ENCODE peak calls at places on chromosomes 3 and 15, in six cellular contexts. T, K, R, X, L and A are unnamed samples.
A peak's percentile ranks its signal among the peaks of the same experiment; 100 is the strongest.

GRCh38 chr15:25176991-25177954 is 222.5 kb downstream of the SNRPN start:
- DNase-seq in T (no peak), K (no peak), R (no peak), X (peak; percentile 7), L (no peak), A (no peak)

GRCh38 chr3:57797701-57798487 is 41.8 kb downstream of the SLMAP start:
- DNase-seq in T (no peak), K (no peak), R (no peak), X (no peak), L (no peak), A (no peak)

GRCh38 chr3:49671291-49672288 is 2.6 kb upstream of the APEH start:
- DNase-seq in T (peak; percentile 63), K (no peak), R (peak; percentile 44), X (peak; percentile 76), L (peak; percentile 74), A (no peak)

GRCh38 chr3:82087958-82088357 is 326.5 kb upstream of the GBE1 start:
- DNase-seq in T (no peak), K (no peak), R (no peak), X (no peak), L (no peak), A (no peak)

GRCh38 chr15:55915876-55916567 is 77.4 kb downstream of the NEDD4 start:
- DNase-seq in T (no peak), K (no peak), R (no peak), X (no peak), L (no peak), A (no peak)

GRCh38 chr3:169400205-169400604 is 263.3 kb downstream of the MECOM start:
- DNase-seq in T (no peak), K (no peak), R (no peak), X (no peak), L (no peak), A (no peak)

GRCh38 chr15:58137686-58138085 is 495 bp upstream of the AQP9 start:
- DNase-seq in T (no peak), K (no peak), R (no peak), X (no peak), L (no peak), A (no peak)

GRCh38 chr3:195916991-195917390 is 8.6 kb upstream of the TNK2 start:
- DNase-seq in T (no peak), K (no peak), R (no peak), X (peak; percentile 5), L (no peak), A (no peak)

GRCh38 chr15:31100738-31101137 is 787 bp downstream of the TRPM1 start:
- DNase-seq in T (no peak), K (no peak), R (no peak), X (no peak), L (no peak), A (no peak)

GRCh38 chr15:72685925-72686794 is at the start of the genes BBS4 and HIGD2B:
- DNase-seq in T (peak; percentile 90), K (no peak), R (peak; percentile 79), X (peak; percentile 88), L (peak; percentile 78), A (no peak)